ENCODE peak calls at places on chromosomes 12 and 14, in seven cellular contexts. One of them, this sample, is unnamed.
A peak's percentile ranks its signal among the peaks of the same experiment; 100 is the strongest.

GRCh38 chr14:91185721-91186120 is 58.8 kb downstream of the GPR68 start:
- DNase-seq in BJ: peak; percentile 3
- DNase-seq in RWPE2: no peak
- DNase-seq in upper lobe of right lung: no peak
- DNase-seq in pancreas: no peak
- DNase-seq in neural progenitor cell: no peak
- DNase-seq in astrocyte: no peak
- DNase-seq in this sample: peak; percentile 13

GRCh38 chr14:20681348-20682126 is 2.8 kb upstream of the RNASE4 start:
- DNase-seq in upper lobe of right lung: peak; percentile 84
- DNase-seq in pancreas: peak; percentile 82
- DNase-seq in BJ: no peak
- DNase-seq in neural progenitor cell: peak; percentile 91
- DNase-seq in astrocyte: peak; percentile 83
- DNase-seq in RWPE2: no peak
- DNase-seq in this sample: peak; percentile 85

GRCh38 chr12:6769003-6769389 is 2.8 kb downstream of the PTMS start:
- DNase-seq in upper lobe of right lung: no peak
- DNase-seq in neural progenitor cell: peak; percentile 96
- DNase-seq in RWPE2: no peak
- DNase-seq in astrocyte: peak; percentile 26
- DNase-seq in BJ: no peak
- DNase-seq in pancreas: peak; percentile 33
- DNase-seq in this sample: no peak

GRCh38 chr14:99619873-99620834 is 16.1 kb upstream of the CCDC85C start:
- DNase-seq in neural progenitor cell: peak; percentile 61
- DNase-seq in upper lobe of right lung: no peak
- DNase-seq in RWPE2: no peak
- DNase-seq in astrocyte: peak; percentile 44
- DNase-seq in pancreas: no peak
- DNase-seq in BJ: no peak
- DNase-seq in this sample: peak; percentile 58

GRCh38 chr12:15778126-15778525 is 11.1 kb downstream of the EPS8 start:
- DNase-seq in RWPE2: no peak
- DNase-seq in astrocyte: peak; percentile 84
- DNase-seq in BJ: no peak
- DNase-seq in pancreas: no peak
- DNase-seq in upper lobe of right lung: no peak
- DNase-seq in neural progenitor cell: no peak
- DNase-seq in this sample: peak; percentile 21

GRCh38 chr12:129753596-129753995 is 150.2 kb downstream of the TMEM132D start:
- DNase-seq in neural progenitor cell: no peak
- DNase-seq in BJ: no peak
- DNase-seq in astrocyte: peak; percentile 82
- DNase-seq in RWPE2: no peak
- DNase-seq in upper lobe of right lung: no peak
- DNase-seq in pancreas: no peak
- DNase-seq in this sample: peak; percentile 5

GRCh38 chr14:105091335-105092123 is 26.3 kb upstream of the GPR132 start:
- DNase-seq in pancreas: peak; percentile 89
- DNase-seq in astrocyte: no peak
- DNase-seq in neural progenitor cell: no peak
- DNase-seq in BJ: no peak
- DNase-seq in upper lobe of right lung: peak; percentile 94
- DNase-seq in RWPE2: peak; percentile 100
- DNase-seq in this sample: peak; percentile 85

GRCh38 chr14:69052181-69052601 is 73.1 kb upstream of the ACTN1 start:
- DNase-seq in astrocyte: no peak
- DNase-seq in BJ: no peak
- DNase-seq in pancreas: no peak
- DNase-seq in neural progenitor cell: no peak
- DNase-seq in upper lobe of right lung: no peak
- DNase-seq in RWPE2: no peak
- DNase-seq in this sample: no peak

GRCh38 chr12:88638956-88639355 is 58.7 kb upstream of the KITLG start:
- DNase-seq in BJ: peak; percentile 33
- DNase-seq in neural progenitor cell: no peak
- DNase-seq in upper lobe of right lung: no peak
- DNase-seq in astrocyte: no peak
- DNase-seq in pancreas: no peak
- DNase-seq in RWPE2: no peak
- DNase-seq in this sample: no peak

GRCh38 chr12:95484524-95484923 is 10.6 kb downstream of the METAP2 start:
- DNase-seq in BJ: no peak
- DNase-seq in astrocyte: no peak
- DNase-seq in neural progenitor cell: no peak
- DNase-seq in RWPE2: no peak
- DNase-seq in upper lobe of right lung: no peak
- DNase-seq in pancreas: no peak
- DNase-seq in this sample: no peak

GRCh38 chr12:121530600-121531355 is 50.0 kb downstream of the KDM2B start:
- DNase-seq in RWPE2: no peak
- DNase-seq in upper lobe of right lung: peak; percentile 88
- DNase-seq in pancreas: no peak
- DNase-seq in BJ: peak; percentile 31
- DNase-seq in neural progenitor cell: no peak
- DNase-seq in astrocyte: peak; percentile 63
- DNase-seq in this sample: peak; percentile 52

GRCh38 chr14:54791001-54791400 is 111.6 kb downstream of the GCH1 start:
- DNase-seq in BJ: no peak
- DNase-seq in RWPE2: no peak
- DNase-seq in upper lobe of right lung: no peak
- DNase-seq in astrocyte: no peak
- DNase-seq in pancreas: no peak
- DNase-seq in neural progenitor cell: no peak
- DNase-seq in this sample: no peak
- H3K36me3 ChIP-seq in BJ: peaks cover 18% of the 10 kb centered on the region
- H3K36me3 ChIP-seq in RWPE2: peaks cover 53% of the 10 kb centered on the region
- H3K36me3 ChIP-seq in upper lobe of right lung: peaks cover 23% of the 10 kb centered on the region
- H3K36me3 ChIP-seq in astrocyte: peaks cover 11% of the 10 kb centered on the region
- H3K36me3 ChIP-seq in pancreas: no peaks in the 10 kb centered on the region
- H3K36me3 ChIP-seq in neural progenitor cell: no peaks in the 10 kb centered on the region
- H3K36me3 ChIP-seq in this sample: peaks cover 5% of the 10 kb centered on the region

GRCh38 chr12:31900271-31900670 is 58.9 kb upstream of the RESF1 start:
- DNase-seq in BJ: no peak
- DNase-seq in pancreas: no peak
- DNase-seq in upper lobe of right lung: no peak
- DNase-seq in neural progenitor cell: no peak
- DNase-seq in astrocyte: no peak
- DNase-seq in RWPE2: no peak
- DNase-seq in this sample: no peak
- H3K36me3 ChIP-seq in BJ: no peaks in the 10 kb centered on the region
- H3K36me3 ChIP-seq in pancreas: no peaks in the 10 kb centered on the region
- H3K36me3 ChIP-seq in upper lobe of right lung: no peaks in the 10 kb centered on the region
- H3K36me3 ChIP-seq in neural progenitor cell: no peaks in the 10 kb centered on the region
- H3K36me3 ChIP-seq in astrocyte: no peaks in the 10 kb centered on the region
- H3K36me3 ChIP-seq in RWPE2: no peaks in the 10 kb centered on the region
- H3K36me3 ChIP-seq in this sample: no peaks in the 10 kb centered on the region

GRCh38 chr12:104517880-104518279 is 61.1 kb downstream of the CHST11 start:
- DNase-seq in RWPE2: no peak
- DNase-seq in BJ: no peak
- DNase-seq in upper lobe of right lung: no peak
- DNase-seq in astrocyte: no peak
- DNase-seq in pancreas: no peak
- DNase-seq in neural progenitor cell: no peak
- DNase-seq in this sample: no peak
- H3K36me3 ChIP-seq in RWPE2: no peaks in the 10 kb centered on the region
- H3K36me3 ChIP-seq in BJ: no peaks in the 10 kb centered on the region
- H3K36me3 ChIP-seq in upper lobe of right lung: no peaks in the 10 kb centered on the region
- H3K36me3 ChIP-seq in astrocyte: no peaks in the 10 kb centered on the region
- H3K36me3 ChIP-seq in pancreas: no peaks in the 10 kb centered on the region
- H3K36me3 ChIP-seq in neural progenitor cell: no peaks in the 10 kb centered on the region
- H3K36me3 ChIP-seq in this sample: no peaks in the 10 kb centered on the region

DNA sequence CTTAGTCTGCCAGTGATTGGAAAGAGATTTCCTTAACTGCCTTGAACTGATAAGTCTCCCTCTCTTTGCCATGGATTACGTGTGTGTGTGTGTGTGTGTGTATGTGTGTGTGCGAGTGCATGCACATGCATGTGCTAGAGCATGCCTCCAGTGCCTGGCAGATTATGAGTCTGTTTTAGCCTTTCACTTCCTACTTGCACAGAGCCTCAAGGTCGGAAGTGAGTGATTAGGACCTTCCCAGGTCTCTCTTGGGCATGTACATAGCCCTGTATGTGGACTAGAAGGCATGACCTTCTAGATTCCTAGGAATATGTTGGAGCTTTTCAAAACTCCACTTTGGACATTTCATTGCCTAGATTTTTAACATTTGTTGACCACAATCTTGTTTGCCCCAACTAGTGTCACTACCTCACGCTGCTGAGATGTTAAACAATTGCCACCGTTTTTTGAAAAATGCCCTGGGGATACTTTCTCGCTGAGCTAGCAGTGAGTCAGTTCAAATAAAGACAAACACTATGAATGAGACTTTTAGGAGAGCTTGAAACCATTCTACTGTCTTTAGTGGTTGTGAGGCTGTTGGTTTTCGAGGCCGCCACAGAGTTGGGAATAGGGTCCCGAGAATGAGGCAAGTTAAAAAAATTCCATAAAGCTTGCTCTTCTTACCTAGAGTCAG is 28.2 kb downstream of the KIAA0586 start:
- DNase-seq in pancreas: no peak
- DNase-seq in BJ: no peak
- DNase-seq in neural progenitor cell: no peak
- DNase-seq in upper lobe of right lung: no peak
- DNase-seq in astrocyte: peak; percentile 37
- DNase-seq in RWPE2: no peak
- DNase-seq in this sample: peak; percentile 92
- H3K36me3 ChIP-seq in pancreas: no peaks in the 10 kb centered on the region
- H3K36me3 ChIP-seq in BJ: peaks cover 2% of the 10 kb centered on the region
- H3K36me3 ChIP-seq in neural progenitor cell: peaks cover 24% of the 10 kb centered on the region
- H3K36me3 ChIP-seq in upper lobe of right lung: peaks cover 63% of the 10 kb centered on the region
- H3K36me3 ChIP-seq in astrocyte: no peaks in the 10 kb centered on the region
- H3K36me3 ChIP-seq in RWPE2: peaks cover 68% of the 10 kb centered on the region
- H3K36me3 ChIP-seq in this sample: peaks cover 1% of the 10 kb centered on the region

GRCh38 chr12:57103856-57104255 is 7.3 kb downstream of the STAT6 start:
- DNase-seq in upper lobe of right lung: no peak
- DNase-seq in BJ: no peak
- DNase-seq in astrocyte: peak; percentile 43
- DNase-seq in RWPE2: no peak
- DNase-seq in neural progenitor cell: no peak
- DNase-seq in pancreas: no peak
- DNase-seq in this sample: no peak
- H3K36me3 ChIP-seq in upper lobe of right lung: peaks cover 85% of the 10 kb centered on the region
- H3K36me3 ChIP-seq in BJ: peaks cover 46% of the 10 kb centered on the region
- H3K36me3 ChIP-seq in astrocyte: no peaks in the 10 kb centered on the region
- H3K36me3 ChIP-seq in RWPE2: peaks cover 53% of the 10 kb centered on the region
- H3K36me3 ChIP-seq in neural progenitor cell: no peaks in the 10 kb centered on the region
- H3K36me3 ChIP-seq in pancreas: no peaks in the 10 kb centered on the region
- H3K36me3 ChIP-seq in this sample: peaks cover 58% of the 10 kb centered on the region

DNA sequence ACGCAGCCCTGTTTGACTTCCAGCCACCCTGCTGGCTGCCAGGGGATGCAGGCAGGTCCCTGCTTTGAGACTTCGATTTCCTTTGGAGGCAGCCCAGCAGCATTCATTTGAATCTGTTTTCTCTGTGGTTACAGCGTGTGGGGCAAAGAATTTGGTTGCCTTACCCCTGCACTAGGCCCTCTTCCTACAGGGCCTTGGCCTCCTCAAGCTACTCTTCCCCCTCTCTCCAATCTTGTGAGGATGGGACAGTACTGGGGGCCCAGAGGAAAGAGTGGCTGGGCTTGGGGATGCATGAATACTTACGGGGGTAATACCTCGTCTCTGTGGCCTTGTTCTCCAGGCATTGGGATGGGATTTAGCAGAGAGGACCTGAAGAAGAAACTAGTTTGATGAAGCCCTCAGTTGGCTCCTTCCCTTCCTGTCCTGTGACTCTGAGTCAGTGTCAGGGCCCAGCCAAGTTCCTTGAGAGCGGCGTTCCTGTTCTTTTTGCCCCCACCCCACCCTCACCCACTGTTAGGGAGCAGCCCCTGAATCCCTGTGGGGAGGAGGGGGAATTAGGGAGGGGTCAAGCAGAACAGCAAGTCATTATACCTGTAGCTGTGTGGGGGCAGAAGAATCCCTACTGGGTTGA is 5.1 kb upstream of the LRP1-AS start:
- DNase-seq in RWPE2: no peak
- DNase-seq in BJ: no peak
- DNase-seq in neural progenitor cell: no peak
- DNase-seq in pancreas: no peak
- DNase-seq in upper lobe of right lung: no peak
- DNase-seq in astrocyte: peak; percentile 60
- DNase-seq in this sample: peak; percentile 38
- H3K36me3 ChIP-seq in RWPE2: peaks cover 16% of the 10 kb centered on the region
- H3K36me3 ChIP-seq in BJ: peaks cover 40% of the 10 kb centered on the region
- H3K36me3 ChIP-seq in neural progenitor cell: no peaks in the 10 kb centered on the region
- H3K36me3 ChIP-seq in pancreas: no peaks in the 10 kb centered on the region
- H3K36me3 ChIP-seq in upper lobe of right lung: peaks cover 35% of the 10 kb centered on the region
- H3K36me3 ChIP-seq in astrocyte: peaks cover 42% of the 10 kb centered on the region
- H3K36me3 ChIP-seq in this sample: peaks cover 13% of the 10 kb centered on the region

GRCh38 chr14:23076785-23077408 is 18.0 kb downstream of the ACIN1 start:
- DNase-seq in RWPE2: no peak
- DNase-seq in neural progenitor cell: peak; percentile 52
- DNase-seq in astrocyte: no peak
- DNase-seq in BJ: no peak
- DNase-seq in pancreas: no peak
- DNase-seq in upper lobe of right lung: no peak
- DNase-seq in this sample: no peak

GRCh38 chr14:23078692-23079116 is 16.2 kb downstream of the ACIN1 start:
- DNase-seq in upper lobe of right lung: no peak
- DNase-seq in RWPE2: no peak
- DNase-seq in astrocyte: peak; percentile 91
- DNase-seq in BJ: peak; percentile 91
- DNase-seq in pancreas: no peak
- DNase-seq in neural progenitor cell: no peak
- DNase-seq in this sample: peak; percentile 94

GRCh38 chr14:23080474-23080873 is 14.5 kb downstream of the ACIN1 start:
- DNase-seq in astrocyte: no peak
- DNase-seq in BJ: no peak
- DNase-seq in pancreas: no peak
- DNase-seq in upper lobe of right lung: no peak
- DNase-seq in RWPE2: no peak
- DNase-seq in neural progenitor cell: no peak
- DNase-seq in this sample: no peak

GRCh38 chr14:23079716-23080115 is 15.2 kb downstream of the ACIN1 start:
- DNase-seq in RWPE2: no peak
- DNase-seq in astrocyte: peak; percentile 46
- DNase-seq in neural progenitor cell: no peak
- DNase-seq in pancreas: no peak
- DNase-seq in upper lobe of right lung: no peak
- DNase-seq in BJ: no peak
- DNase-seq in this sample: no peak

DNA sequence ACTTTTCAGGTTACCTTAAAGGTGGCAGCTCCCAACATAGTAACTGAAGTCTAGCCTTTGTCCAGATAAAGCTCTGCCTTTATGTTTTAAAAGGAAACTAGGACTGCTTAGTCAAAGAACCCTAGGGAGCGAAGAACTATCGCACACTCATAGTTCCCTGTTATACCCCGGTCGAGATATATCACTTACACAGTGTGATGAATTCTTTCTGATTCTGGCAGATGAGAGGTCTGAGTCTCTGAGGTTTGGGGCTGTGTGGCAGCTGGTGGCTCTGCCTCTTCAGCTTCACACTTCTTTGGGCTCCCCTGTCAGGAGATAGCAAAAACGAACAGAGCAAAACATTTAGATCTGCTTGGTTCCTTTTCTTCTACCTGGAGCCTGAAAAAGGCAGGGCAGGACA is 17.0 kb downstream of the ACIN1 start:
- DNase-seq in pancreas: no peak
- DNase-seq in upper lobe of right lung: no peak
- DNase-seq in BJ: no peak
- DNase-seq in astrocyte: no peak
- DNase-seq in RWPE2: no peak
- DNase-seq in neural progenitor cell: no peak
- DNase-seq in this sample: no peak
- H3K36me3 ChIP-seq in pancreas: peaks cover 5% of the 10 kb centered on the region
- H3K36me3 ChIP-seq in upper lobe of right lung: peaks cover 99% of the 10 kb centered on the region
- H3K36me3 ChIP-seq in BJ: peaks cover 26% of the 10 kb centered on the region
- H3K36me3 ChIP-seq in astrocyte: peaks cover 65% of the 10 kb centered on the region
- H3K36me3 ChIP-seq in RWPE2: peaks cover 100% of the 10 kb centered on the region
- H3K36me3 ChIP-seq in neural progenitor cell: peaks cover 40% of the 10 kb centered on the region
- H3K36me3 ChIP-seq in this sample: peaks cover 13% of the 10 kb centered on the region